ENCODE peak calls at places on chromosomes 13 and 19, in six cellular contexts. U, E, F, H, V and T are unnamed samples.
A peak's percentile ranks its signal among the peaks of the same experiment; 100 is the strongest.

GRCh38 chr19:12000152-12000981 is 35.1 kb downstream of the ZNF433 start:
- DNase-seq in F (no peak), U (no peak), E (no peak), H (no peak), V (no peak), T (no peak)

GRCh38 chr19:46232029-46232428 is 2.5 kb downstream of the IGFL1 start:
- DNase-seq in F (no peak), V (no peak), U (no peak), H (no peak), E (no peak), T (no peak)

GRCh38 chr19:674282-675151 is 1.7 kb upstream of the FSTL3 start:
- DNase-seq in F (no peak), U (no peak), H (no peak), V (no peak), E (no peak), T (no peak)

GRCh38 chr13:112881656-112882554 is 87.1 kb upstream of the MCF2L start:
- DNase-seq in V (no peak), E (peak; percentile 79), U (no peak), H (no peak), F (no peak), T (no peak)

GRCh38 chr13:74662895-74663294 is 528.7 kb upstream of the KLF12 start:
- DNase-seq in U (no peak), H (no peak), E (no peak), F (no peak), V (no peak), T (no peak)

GRCh38 chr19:28878862-28879566 is 333.9 kb downstream of the UQCRFS1 start:
- DNase-seq in V (no peak), F (peak; percentile 74), U (peak; percentile 54), E (peak; percentile 88), H (peak; percentile 31), T (peak; percentile 74)

GRCh38 chr13:110297011-110297410 is 9.9 kb downstream of the COL4A1 start:
- DNase-seq in F (peak; percentile 53), H (no peak), U (no peak), V (no peak), E (no peak), T (no peak)

GRCh38 chr13:46679369-46680180 is 117.4 kb downstream of the ESD start:
- DNase-seq in F (no peak), V (no peak), E (no peak), H (peak; percentile 2), U (no peak), T (peak; percentile 50)

GRCh38 chr19:6064703-6065073 is 45.6 kb downstream of the RFX2 start:
- DNase-seq in F (no peak), U (no peak), E (no peak), V (no peak), H (no peak), T (no peak)

GRCh38 chr13:36454962-36455361 is 22.7 kb downstream of the CCNA1 start:
- DNase-seq in V (no peak), F (no peak), H (no peak), U (no peak), E (no peak), T (peak; percentile 65)

GRCh38 chr13:99389520-99390304 is 82.5 kb upstream of the GPR183 start:
- DNase-seq in U (no peak), V (no peak), F (peak; percentile 44), E (peak; percentile 75), H (no peak), T (no peak)

GRCh38 chr13:40777166-40777956 is 6.4 kb upstream of the MRPS31 start:
- DNase-seq in V (no peak), U (peak; percentile 66), H (no peak), E (no peak), F (no peak), T (peak; percentile 56)

GRCh38 chr19:54189020-54189667 is at the start of gene MBOAT7:
- DNase-seq in F (no peak), E (no peak), H (no peak), V (no peak), U (no peak), T (no peak)

GRCh38 chr19:47901370-47901769 is 15.3 kb upstream of the SULT2A1 start:
- DNase-seq in H (no peak), F (no peak), V (no peak), U (no peak), E (peak; percentile 8), T (no peak)

GRCh38 chr19:12544401-12544876 is 6.8 kb downstream of the ZNF564 start:
- DNase-seq in V (no peak), E (no peak), F (no peak), H (no peak), U (no peak), T (no peak)

GRCh38 chr19:16825312-16826168 is 3.7 kb upstream of the SIN3B start:
- DNase-seq in E (peak; percentile 81), V (no peak), F (peak; percentile 68), H (no peak), U (peak; percentile 23), T (peak; percentile 43)

GRCh38 chr19:57946316-57946715 is 1.2 kb downstream of the ZNF256 start:
- DNase-seq in H (no peak), E (no peak), F (no peak), V (no peak), U (no peak), T (no peak)

GRCh38 chr19:39765091-39766076 is 13.3 kb upstream of the LEUTX start:
- DNase-seq in H (peak; percentile 28), V (no peak), E (no peak), U (no peak), F (no peak), T (peak; percentile 34)

GRCh38 chr13:46160474-46161066 is 21.4 kb downstream of the LCP1 start:
- DNase-seq in H (no peak), E (no peak), V (no peak), F (no peak), U (peak; percentile 19), T (peak; percentile 57)